ENCODE peak calls at places on chromosomes 3 and 15, in six cellular contexts. One of them, this sample, is unnamed.

GRCh38 chr3:17136251-17136721 is 251.5 kb downstream of the PLCL2 start:
- DNase-seq in AG10803: no peak
- DNase-seq in right lobe of liver: no peak
- DNase-seq in psoas muscle: peak; percentile 35
- DNase-seq in HFF-Myc: no peak
- DNase-seq in endothelial cell of umbilical vein: no peak
- DNase-seq in this sample: no peak

GRCh38 chr3:187518207-187518606 is 150.0 kb downstream of the RTP4 start:
- DNase-seq in psoas muscle: no peak
- DNase-seq in right lobe of liver: no peak
- DNase-seq in HFF-Myc: no peak
- DNase-seq in endothelial cell of umbilical vein: no peak
- DNase-seq in AG10803: no peak
- DNase-seq in this sample: no peak

GRCh38 chr15:62989366-62990055 is 53.0 kb upstream of the TPM1 start:
- DNase-seq in AG10803: no peak
- DNase-seq in HFF-Myc: no peak
- DNase-seq in endothelial cell of umbilical vein: peak; percentile 9
- DNase-seq in psoas muscle: no peak
- DNase-seq in right lobe of liver: no peak
- DNase-seq in this sample: no peak

GRCh38 chr3:38545983-38546382 is 49.8 kb downstream of the EXOG start:
- DNase-seq in AG10803: no peak
- DNase-seq in HFF-Myc: no peak
- DNase-seq in psoas muscle: no peak
- DNase-seq in endothelial cell of umbilical vein: no peak
- DNase-seq in right lobe of liver: no peak
- DNase-seq in this sample: no peak

GRCh38 chr15:75198560-75199346 is 2.9 kb upstream of the C15orf39 start:
- DNase-seq in AG10803: no peak
- DNase-seq in endothelial cell of umbilical vein: peak; percentile 30
- DNase-seq in psoas muscle: no peak
- DNase-seq in HFF-Myc: no peak
- DNase-seq in right lobe of liver: no peak
- DNase-seq in this sample: peak; percentile 42

GRCh38 chr3:126996905-126997304 is 14.0 kb downstream of the PLXNA1 start:
- DNase-seq in HFF-Myc: no peak
- DNase-seq in endothelial cell of umbilical vein: no peak
- DNase-seq in AG10803: peak; percentile 91
- DNase-seq in psoas muscle: no peak
- DNase-seq in right lobe of liver: no peak
- DNase-seq in this sample: no peak

GRCh38 chr3:10549617-10550228 is 44.3 kb upstream of the ATP2B2 start:
- DNase-seq in endothelial cell of umbilical vein: no peak
- DNase-seq in AG10803: no peak
- DNase-seq in right lobe of liver: no peak
- DNase-seq in HFF-Myc: no peak
- DNase-seq in psoas muscle: no peak
- DNase-seq in this sample: no peak

GRCh38 chr15:26631894-26632293 is 141.0 kb downstream of the GABRB3 start:
- DNase-seq in HFF-Myc: no peak
- DNase-seq in AG10803: no peak
- DNase-seq in psoas muscle: no peak
- DNase-seq in right lobe of liver: no peak
- DNase-seq in endothelial cell of umbilical vein: no peak
- DNase-seq in this sample: no peak

GRCh38 chr3:184005981-184006507 is 11.6 kb downstream of the ABCC5 start:
- DNase-seq in endothelial cell of umbilical vein: peak; percentile 69
- DNase-seq in HFF-Myc: no peak
- DNase-seq in AG10803: peak; percentile 12
- DNase-seq in psoas muscle: peak; percentile 90
- DNase-seq in right lobe of liver: peak; percentile 58
- DNase-seq in this sample: no peak

GRCh38 chr3:180335056-180335455 is 266.9 kb upstream of the TTC14 start:
- DNase-seq in HFF-Myc: no peak
- DNase-seq in right lobe of liver: no peak
- DNase-seq in psoas muscle: no peak
- DNase-seq in AG10803: no peak
- DNase-seq in endothelial cell of umbilical vein: no peak
- DNase-seq in this sample: no peak

GRCh38 chr3:183254816-183255730 is 2.0 kb downstream of the B3GNT5 start:
- DNase-seq in endothelial cell of umbilical vein: peak; percentile 42
- DNase-seq in psoas muscle: no peak
- DNase-seq in HFF-Myc: no peak
- DNase-seq in right lobe of liver: no peak
- DNase-seq in AG10803: no peak
- DNase-seq in this sample: no peak

GRCh38 chr15:92803852-92804609 is 96.1 kb upstream of the CHD2 start:
- DNase-seq in right lobe of liver: no peak
- DNase-seq in HFF-Myc: peak; percentile 99
- DNase-seq in endothelial cell of umbilical vein: peak; percentile 28
- DNase-seq in psoas muscle: peak; percentile 86
- DNase-seq in AG10803: peak; percentile 100
- DNase-seq in this sample: peak; percentile 100

GRCh38 chr15:73677146-73677607 is 7.0 kb upstream of the CD276 start:
- DNase-seq in endothelial cell of umbilical vein: peak; percentile 70
- DNase-seq in AG10803: peak; percentile 65
- DNase-seq in psoas muscle: peak; percentile 64
- DNase-seq in HFF-Myc: no peak
- DNase-seq in right lobe of liver: no peak
- DNase-seq in this sample: peak; percentile 53

GRCh38 chr3:4504340-4505261 is 11.5 kb downstream of the ITPR1 start:
- DNase-seq in right lobe of liver: no peak
- DNase-seq in endothelial cell of umbilical vein: no peak
- DNase-seq in AG10803: no peak
- DNase-seq in HFF-Myc: no peak
- DNase-seq in psoas muscle: no peak
- DNase-seq in this sample: no peak

DNA sequence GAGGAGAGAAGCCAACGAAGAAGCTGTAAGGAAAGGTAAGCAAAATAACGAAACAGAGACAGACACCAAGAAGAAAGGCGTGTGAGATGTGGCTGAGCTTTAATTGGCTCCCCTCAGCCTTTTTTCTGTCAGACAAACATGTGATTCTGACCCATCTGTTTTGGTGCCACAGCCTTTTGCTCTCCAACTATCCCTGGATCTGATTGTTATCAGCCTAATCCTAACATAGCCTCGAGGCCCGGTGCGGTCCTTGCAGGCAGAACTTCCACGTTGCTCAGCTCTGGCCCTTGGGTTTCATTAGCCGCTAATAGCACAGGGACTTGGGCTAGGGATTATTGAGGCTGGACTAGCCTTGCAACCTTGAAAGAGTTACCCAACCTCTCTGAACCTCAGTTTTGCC is 57.9 kb upstream of the CACNA2D3 start:
- DNase-seq in endothelial cell of umbilical vein: no peak
- DNase-seq in psoas muscle: no peak
- DNase-seq in HFF-Myc: no peak
- DNase-seq in right lobe of liver: no peak
- DNase-seq in AG10803: no peak
- DNase-seq in this sample: no peak
- TF ChIP-seq CTCF in endothelial cell of umbilical vein: no peak
- TF ChIP-seq CTCF in psoas muscle: no peak
- TF ChIP-seq CTCF in HFF-Myc: no peak
- TF ChIP-seq CTCF in right lobe of liver: no peak
- TF ChIP-seq CTCF in AG10803: no peak
- TF ChIP-seq CTCF in this sample: no peak

DNA sequence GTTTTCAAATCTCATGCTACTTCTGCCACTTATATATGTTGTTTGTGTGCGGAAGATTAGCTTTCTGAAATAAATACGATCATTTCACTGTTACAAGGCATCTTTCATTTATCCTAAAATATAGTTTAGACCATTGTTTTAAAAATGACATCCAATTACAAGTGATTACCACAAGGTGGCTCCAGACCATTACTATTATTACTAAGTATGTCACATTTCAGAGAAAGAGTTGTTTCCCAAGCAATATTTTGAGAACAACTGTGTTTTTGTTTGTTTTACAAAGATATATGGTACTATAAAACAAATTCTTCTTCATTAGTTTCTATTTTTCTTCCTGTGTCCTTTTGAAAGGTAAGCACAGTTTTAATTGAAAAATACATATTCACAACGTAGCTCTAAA is 136.0 kb upstream of the RAP2B start:
- DNase-seq in HFF-Myc: peak; percentile 40
- DNase-seq in AG10803: peak; percentile 51
- DNase-seq in endothelial cell of umbilical vein: peak; percentile 53
- DNase-seq in right lobe of liver: no peak
- DNase-seq in psoas muscle: no peak
- DNase-seq in this sample: peak; percentile 43
- TF ChIP-seq CTCF in HFF-Myc: peak; percentile 33
- TF ChIP-seq CTCF in AG10803: peak; percentile 80
- TF ChIP-seq CTCF in endothelial cell of umbilical vein: peak; percentile 35
- TF ChIP-seq CTCF in right lobe of liver: peak; percentile 52
- TF ChIP-seq CTCF in psoas muscle: peak; percentile 40
- TF ChIP-seq CTCF in this sample: peak; percentile 92

DNA sequence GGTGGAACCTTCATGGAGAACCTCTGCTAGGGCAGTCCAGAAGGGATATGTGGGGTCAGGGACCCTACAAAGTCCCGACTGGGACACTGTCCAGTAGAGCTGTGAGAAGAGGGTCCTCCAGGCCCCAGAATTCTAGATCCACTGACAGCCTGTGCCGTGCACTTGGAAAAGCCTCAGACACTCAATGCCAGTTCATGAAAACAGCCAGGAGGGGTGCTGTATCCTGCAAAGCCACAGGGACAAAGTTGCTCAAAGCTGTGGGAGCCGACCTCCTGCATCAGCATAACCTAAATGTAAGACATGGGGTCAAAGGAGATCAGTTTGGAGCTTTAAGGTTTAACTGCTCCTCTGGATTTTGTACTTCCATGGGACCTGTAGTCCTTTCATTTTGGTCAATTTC is 448.8 kb upstream of the CADM2 start:
- DNase-seq in AG10803: no peak
- DNase-seq in HFF-Myc: no peak
- DNase-seq in right lobe of liver: no peak
- DNase-seq in endothelial cell of umbilical vein: no peak
- DNase-seq in psoas muscle: no peak
- DNase-seq in this sample: no peak
- TF ChIP-seq CTCF in AG10803: no peak
- TF ChIP-seq CTCF in HFF-Myc: no peak
- TF ChIP-seq CTCF in right lobe of liver: no peak
- TF ChIP-seq CTCF in endothelial cell of umbilical vein: no peak
- TF ChIP-seq CTCF in psoas muscle: no peak
- TF ChIP-seq CTCF in this sample: no peak

GRCh38 chr3:107574650-107575049 is 51.9 kb downstream of the BBX start:
- DNase-seq in AG10803: peak; percentile 36
- DNase-seq in psoas muscle: no peak
- DNase-seq in right lobe of liver: no peak
- DNase-seq in HFF-Myc: peak; percentile 17
- DNase-seq in endothelial cell of umbilical vein: peak; percentile 66
- DNase-seq in this sample: peak; percentile 42
- TF ChIP-seq CTCF in AG10803: peak; percentile 64
- TF ChIP-seq CTCF in psoas muscle: peak; percentile 62
- TF ChIP-seq CTCF in right lobe of liver: peak; percentile 62
- TF ChIP-seq CTCF in HFF-Myc: peak; percentile 40
- TF ChIP-seq CTCF in endothelial cell of umbilical vein: peak; percentile 33
- TF ChIP-seq CTCF in this sample: peak; percentile 78

GRCh38 chr3:25904248-25904647 is 114.4 kb downstream of the OXSM start:
- DNase-seq in endothelial cell of umbilical vein: no peak
- DNase-seq in HFF-Myc: no peak
- DNase-seq in AG10803: no peak
- DNase-seq in right lobe of liver: no peak
- DNase-seq in psoas muscle: no peak
- DNase-seq in this sample: no peak
- TF ChIP-seq CTCF in endothelial cell of umbilical vein: no peak
- TF ChIP-seq CTCF in HFF-Myc: no peak
- TF ChIP-seq CTCF in AG10803: no peak
- TF ChIP-seq CTCF in right lobe of liver: peak; percentile 8
- TF ChIP-seq CTCF in psoas muscle: peak; percentile 40
- TF ChIP-seq CTCF in this sample: no peak

DNA sequence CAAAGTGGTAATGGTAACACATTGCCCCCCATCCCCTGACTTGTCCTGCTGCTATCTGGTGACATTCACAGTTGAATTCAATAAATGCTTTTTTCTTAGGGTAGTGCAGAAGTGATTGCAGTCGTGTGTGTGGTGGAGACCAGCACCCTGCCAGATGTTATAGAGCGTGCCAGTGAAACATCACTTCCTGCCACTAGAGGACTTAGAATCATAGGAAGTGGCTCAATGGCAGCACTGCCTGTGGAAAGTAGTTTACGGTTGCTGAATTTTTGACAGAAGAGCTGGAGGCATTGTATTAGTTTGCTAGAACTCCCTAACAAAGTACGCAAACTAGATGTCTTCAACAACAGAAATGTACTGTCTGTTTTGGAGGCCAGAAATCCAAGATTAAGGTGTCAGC is 37.4 kb upstream of the P2RY12 start:
- DNase-seq in HFF-Myc: no peak
- DNase-seq in endothelial cell of umbilical vein: no peak
- DNase-seq in psoas muscle: no peak
- DNase-seq in right lobe of liver: no peak
- DNase-seq in AG10803: no peak
- DNase-seq in this sample: no peak
- TF ChIP-seq CTCF in HFF-Myc: no peak
- TF ChIP-seq CTCF in endothelial cell of umbilical vein: no peak
- TF ChIP-seq CTCF in psoas muscle: no peak
- TF ChIP-seq CTCF in right lobe of liver: no peak
- TF ChIP-seq CTCF in AG10803: no peak
- TF ChIP-seq CTCF in this sample: no peak